ENCODE peak calls at places on chromosome 20, in four cellular contexts. K, M, F and Z are unnamed samples.

GRCh38 chr20:17859002-17859615 is 109.5 kb downstream of the SNX5 start:
- DNase-seq in F (no peak), K (no peak), M (no peak), Z (no peak)

GRCh38 chr20:23639490-23639958 is 1.8 kb upstream of the CST3 start:
- DNase-seq in K (no peak), F (no peak), M (no peak), Z (no peak)

GRCh38 chr20:51258582-51259175 is 235.8 kb upstream of the KCNG1 start:
- DNase-seq in F (peak; percentile 17), M (no peak), K (no peak), Z (no peak)

GRCh38 chr20:47317127-47317895 is 39.2 kb downstream of the ZMYND8 start:
- DNase-seq in F (peak; percentile 98), M (peak; percentile 80), K (peak; percentile 73), Z (peak; percentile 80)

GRCh38 chr20:10132391-10132790 is 86.2 kb upstream of the SNAP25 start:
- DNase-seq in K (no peak), M (no peak), F (no peak), Z (no peak)

GRCh38 chr20:21237956-21238355 is 65.2 kb upstream of the XRN2 start:
- DNase-seq in K (no peak), M (no peak), F (peak; percentile 27), Z (no peak)

GRCh38 chr20:13638162-13638495 is 603 bp downstream of the TASP1 start:
- DNase-seq in K (no peak), M (no peak), F (peak; percentile 16), Z (no peak)

GRCh38 chr20:8601542-8601912 is 467.4 kb upstream of the PLCB4 start:
- DNase-seq in F (no peak), K (no peak), M (no peak), Z (no peak)

GRCh38 chr20:17678886-17679285 is 3.2 kb downstream of the RRBP1 start:
- DNase-seq in F (no peak), M (no peak), K (no peak), Z (no peak)

GRCh38 chr20:24339179-24339578 is 130.2 kb upstream of the SYNDIG1 start:
- DNase-seq in K (no peak), M (no peak), F (no peak), Z (no peak)

GRCh38 chr20:1838479-1839279 is 56.5 kb upstream of the SIRPA start:
- DNase-seq in F (no peak), M (no peak), K (no peak), Z (no peak)

GRCh38 chr20:6333110-6333509 is 210.3 kb upstream of the FERMT1 start:
- DNase-seq in M (no peak), F (no peak), K (no peak), Z (no peak)

GRCh38 chr20:40776702-40777457 is 87.8 kb upstream of the MAFB start:
- DNase-seq in M (peak; percentile 35), K (no peak), F (no peak), Z (no peak)

GRCh38 chr20:9758752-9759151 is 80.1 kb downstream of the PAK5 start:
- DNase-seq in M (no peak), F (no peak), K (no peak), Z (no peak)

GRCh38 chr20:62751551-62752150 is 43.0 kb downstream of the NTSR1 start:
- DNase-seq in M (peak; percentile 18), F (no peak), K (no peak), Z (no peak)

GRCh38 chr20:44756011-44756688 is 10.5 kb downstream of the KCNK15 start:
- DNase-seq in F (no peak), K (no peak), M (no peak), Z (no peak)

GRCh38 chr20:63461364-63461763 is 11.1 kb downstream of the KCNQ2 start:
- DNase-seq in K (no peak), F (no peak), M (no peak), Z (peak; percentile 10)

GRCh38 chr20:34037121-34037520 is 43.4 kb downstream of the RALY start:
- DNase-seq in M (no peak), K (no peak), F (no peak), Z (no peak)

GRCh38 chr20:33653218-33653899 is 8.8 kb upstream of the C20orf144 start:
- DNase-seq in M (peak; percentile 67), F (peak; percentile 66), K (peak; percentile 79), Z (peak; percentile 76)

GRCh38 chr20:31712112-31712553 is 10.5 kb downstream of the BCL2L1 start:
- DNase-seq in K (peak; percentile 3), M (peak; percentile 57), F (no peak), Z (peak; percentile 53)

GRCh38 chr20:24955045-24955444 is 6.0 kb downstream of the CST7 start:
- DNase-seq in F (no peak), K (no peak), M (no peak), Z (no peak)

GRCh38 chr20:57620274-57620990 is at the start of gene ZBP1:
- DNase-seq in F (no peak), K (no peak), M (peak; percentile 23), Z (no peak)

GRCh38 chr20:50192364-50193168 is 1.9 kb downstream of the CEBPB start:
- DNase-seq in M (peak; percentile 90), K (peak; percentile 88), F (peak; percentile 89), Z (peak; percentile 87)

GRCh38 chr20:50191065-50191565 is 485 bp downstream of the CEBPB start:
- DNase-seq in F (no peak), K (no peak), M (peak; percentile 81), Z (peak; percentile 63)

GRCh38 chr20:50190251-50191064 is at the start of gene CEBPB:
- DNase-seq in F (peak; percentile 88), K (peak; percentile 95), M (peak; percentile 94), Z (peak; percentile 96)

GRCh38 chr20:50193169-50193850 is 2.7 kb downstream of the CEBPB start:
- DNase-seq in F (peak; percentile 73), M (peak; percentile 48), K (peak; percentile 53), Z (peak; percentile 69)

GRCh38 chr20:50191566-50192363 is 1.1 kb downstream of the CEBPB start:
- DNase-seq in K (peak; percentile 79), M (peak; percentile 56), F (peak; percentile 28), Z (peak; percentile 69)
- TF ChIP-seq POLR2A in K (no peak), M (no peak), F (peak; percentile 75), Z (peak; percentile 58)

DNA sequence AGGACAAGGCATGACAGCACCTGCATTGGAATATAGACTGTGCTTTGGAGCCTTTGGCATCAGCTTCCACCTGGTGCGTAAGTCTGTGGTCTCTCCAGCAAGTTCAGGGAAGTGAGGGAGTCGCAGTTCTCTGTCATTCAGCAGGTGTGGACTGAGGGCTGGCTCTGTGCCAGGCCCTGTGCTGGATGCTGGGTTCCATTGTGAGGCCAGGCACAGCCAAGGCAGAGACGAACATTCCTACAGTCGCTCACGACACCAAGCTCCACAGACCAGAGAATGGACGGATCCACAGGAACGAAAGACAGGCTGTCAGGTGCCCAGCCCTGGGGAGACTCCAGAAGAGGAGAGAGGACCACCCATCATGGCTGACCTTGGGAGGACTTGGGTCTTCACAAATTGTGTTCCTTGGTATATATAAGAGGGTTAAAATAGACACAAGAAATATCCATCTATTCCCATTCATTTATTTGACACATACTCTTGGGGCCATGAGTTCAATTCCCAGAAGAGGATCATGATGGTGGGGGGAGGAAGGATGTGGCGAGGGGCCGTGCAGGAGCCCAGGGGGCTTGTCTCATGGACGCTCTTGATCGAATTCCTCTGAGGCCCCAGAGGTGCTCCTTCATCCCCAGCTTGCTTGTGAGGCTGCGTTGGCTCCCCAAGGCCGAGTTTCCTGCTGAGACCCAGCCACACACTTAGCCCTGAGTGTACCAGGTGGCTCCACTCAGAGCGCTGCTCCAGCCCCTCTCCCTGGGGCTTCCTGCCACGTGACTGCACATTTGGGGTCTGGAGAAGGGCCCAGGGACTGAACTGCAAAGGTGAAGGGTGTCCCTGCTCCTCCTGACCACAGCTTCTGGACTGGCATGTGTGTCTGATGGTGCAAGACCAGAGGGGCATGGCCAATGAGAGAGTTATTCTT is 3.5 kb upstream of the ZNF831 start:
- DNase-seq in F (no peak), M (no peak), K (no peak), Z (no peak)
- H3K4me1 ChIP-seq in F (no peaks in the 10 kb centered on the region), M (no peaks in the 10 kb centered on the region), K (no peaks in the 10 kb centered on the region), Z (no peaks in the 10 kb centered on the region)

GRCh38 chr20:61260905-61261304 is 8.8 kb downstream of the CDH4 start:
- DNase-seq in M (no peak), F (no peak), K (no peak), Z (no peak)
- TF ChIP-seq CTCF in M (no peak), F (no peak), K (no peak), Z (no peak)

DNA sequence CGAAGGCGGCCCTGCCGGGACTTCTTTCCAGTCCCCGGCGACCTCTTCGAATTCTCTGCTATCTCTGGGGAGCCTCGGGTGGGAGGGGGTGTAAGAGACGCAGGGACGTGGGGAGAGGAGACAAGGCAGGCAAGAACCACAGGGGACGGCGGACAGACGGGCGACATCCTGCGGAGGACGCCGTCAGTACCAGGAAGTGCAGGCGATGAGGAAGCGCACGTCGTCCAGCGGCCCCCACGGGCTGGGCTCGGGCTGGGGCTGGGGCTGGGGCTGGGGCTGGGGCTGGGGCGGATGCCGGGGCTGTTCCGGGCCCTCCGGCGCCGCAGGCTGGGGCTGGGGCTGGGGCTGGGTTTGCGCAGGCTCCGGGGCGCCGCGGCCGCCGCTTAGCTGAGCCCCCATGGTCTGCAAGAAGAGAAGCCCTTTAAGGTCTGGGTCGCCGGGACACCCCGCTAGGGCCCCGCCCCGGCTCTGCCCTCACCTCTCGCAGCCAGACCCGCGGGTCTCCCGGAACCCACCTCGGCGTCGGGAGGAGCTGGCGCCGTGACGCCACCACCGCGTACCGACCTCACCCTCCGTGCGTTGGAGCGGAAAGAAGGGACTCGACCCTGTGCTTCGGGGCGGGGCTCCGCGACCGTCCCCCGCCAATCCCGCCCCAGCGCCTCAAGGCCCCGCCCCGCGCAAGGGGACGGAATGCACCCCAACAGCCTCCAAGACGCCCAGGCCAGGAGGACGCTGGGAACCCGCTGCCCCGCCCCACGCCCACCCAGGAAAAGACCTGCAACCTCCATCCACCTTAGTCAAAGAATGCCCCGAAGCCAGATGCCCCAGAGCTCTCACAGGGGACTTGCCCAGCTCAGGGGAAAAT is at the start of gene MMP24OS:
- DNase-seq in M (peak; percentile 95), K (peak; percentile 93), F (peak; percentile 82), Z (peak; percentile 93)
- TF ChIP-seq POLR2A in M (peak; percentile 88), K (peak; percentile 91), F (peak; percentile 91), Z (peak; percentile 97)